ENCODE peak calls at places on chromosomes 16 and 17, in six cellular contexts. M is cardiac muscle cell, J is heart left ventricle, V is fibroblast of lung, H is mesenchymal stem cell, A is HCT116. Y is an unnamed sample.
A peak's percentile ranks its signal among the peaks of the same experiment; 100 is the strongest.

GRCh38 chr17:79919164-79919585 is 79.9 kb upstream of the CBX4 start:
- DNase-seq in A (no peak), M (no peak), J (peak; percentile 86), V (peak; percentile 9), H (no peak), Y (no peak)

GRCh38 chr17:56727876-56728617 is 105.7 kb downstream of the C17orf67 start:
- DNase-seq in J (no peak), A (no peak), H (no peak), M (no peak), V (no peak), Y (no peak)

GRCh38 chr16:57145964-57146647 is 39.7 kb downstream of the PSME3IP1 start:
- DNase-seq in V (no peak), A (no peak), H (no peak), M (no peak), J (no peak), Y (no peak)

GRCh38 chr17:16304832-16305231 is 48.4 kb downstream of the CENPV start:
- DNase-seq in H (peak; percentile 69), V (peak; percentile 25), J (no peak), A (no peak), M (peak; percentile 22), Y (peak; percentile 57)

GRCh38 chr17:40604327-40605080 is 39.2 kb upstream of the CCR7 start:
- DNase-seq in V (no peak), A (no peak), M (no peak), H (no peak), J (no peak), Y (no peak)

GRCh38 chr17:8981443-8981842 is 15.9 kb upstream of the PIK3R5 start:
- DNase-seq in H (no peak), J (no peak), V (peak; percentile 39), A (no peak), M (no peak), Y (no peak)

GRCh38 chr17:69434164-69434579 is 19.7 kb downstream of the MAP2K6 start:
- DNase-seq in A (no peak), M (peak; percentile 77), H (peak; percentile 69), J (peak; percentile 28), V (peak; percentile 57), Y (no peak)

GRCh38 chr17:38619937-38620550 is 14.3 kb upstream of the SRCIN1 start:
- DNase-seq in J (no peak), A (no peak), V (no peak), H (no peak), M (no peak), Y (no peak)

GRCh38 chr16:10067406-10067805 is 114.8 kb downstream of the GRIN2A start:
- DNase-seq in H (no peak), A (no peak), M (no peak), J (no peak), V (no peak), Y (no peak)

GRCh38 chr17:14351493-14351892 is 50.6 kb downstream of the HS3ST3B1 start:
- DNase-seq in J (no peak), H (peak; percentile 76), V (peak; percentile 32), A (no peak), M (no peak), Y (peak; percentile 80)

GRCh38 chr16:88478115-88478514 is 25.0 kb downstream of the ZFPM1 start:
- DNase-seq in A (no peak), H (no peak), J (no peak), V (no peak), M (no peak), Y (peak; percentile 59)

GRCh38 chr16:383326-384020 is 1.7 kb upstream of the PGAP6 start:
- DNase-seq in J (peak; percentile 20), V (no peak), A (peak; percentile 59), M (peak; percentile 42), H (peak; percentile 48), Y (peak; percentile 93)

GRCh38 chr17:5254903-5255521 is 20.4 kb upstream of the SCIMP start:
- DNase-seq in V (no peak), J (no peak), H (no peak), M (no peak), A (no peak), Y (peak; percentile 61)

GRCh38 chr17:4236456-4236855 is 27.3 kb downstream of the ANKFY1 start:
- DNase-seq in H (peak; percentile 32), V (no peak), J (no peak), M (no peak), A (no peak), Y (no peak)
- H3K36me3 ChIP-seq in H (peaks cover 18% of the 10 kb centered on the region), V (peaks cover 6% of the 10 kb centered on the region), J (peaks cover 94% of the 10 kb centered on the region), M (peaks cover 32% of the 10 kb centered on the region), A (peaks cover 18% of the 10 kb centered on the region), Y (peaks cover 93% of the 10 kb centered on the region)

GRCh38 chr17:78486946-78487680 is 90.1 kb downstream of the DNAH17 start:
- DNase-seq in A (no peak), M (no peak), V (no peak), J (no peak), H (no peak), Y (no peak)
- H3K27ac ChIP-seq in A (no peak overlapping the region), M (no peak overlapping the region), V (no peak overlapping the region), J (no peak overlapping the region), H (no peak overlapping the region), Y (no peak overlapping the region)

GRCh38 chr17:81403040-81403467 is 7.8 kb downstream of the BAHCC1 start:
- DNase-seq in H (peak; percentile 63), M (peak; percentile 59), A (no peak), J (no peak), V (no peak), Y (no peak)
- H3K4me3 ChIP-seq in H (no peak overlapping the region), M (no peak overlapping the region), A (no peak overlapping the region), J (peak overlapping the region; percentile 39), V (peak overlapping the region; percentile 26), Y (no peak overlapping the region)

DNA sequence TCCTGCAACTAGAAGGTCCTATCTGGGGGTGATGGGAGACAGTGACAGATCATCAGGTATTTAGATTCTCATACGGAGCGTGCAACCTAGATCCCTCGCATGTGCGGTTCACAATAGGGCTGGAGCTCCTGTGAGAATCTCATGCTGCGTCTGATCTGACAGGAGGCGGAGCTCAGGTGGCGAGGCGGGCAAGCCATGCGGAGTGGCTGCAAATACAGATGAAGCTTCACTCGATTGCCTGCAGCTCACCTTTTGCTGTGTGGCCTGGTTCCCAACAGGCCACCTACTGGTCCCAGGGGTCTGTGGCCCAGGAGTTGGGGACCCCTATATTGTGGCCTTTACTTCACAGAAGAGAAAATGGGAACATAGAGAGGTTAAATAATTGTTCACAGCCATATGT is 200.4 kb downstream of the IRF8 start:
- DNase-seq in J (no peak), H (no peak), V (no peak), M (no peak), A (no peak), Y (no peak)
- H3K36me3 ChIP-seq in J (no peaks in the 10 kb centered on the region), H (no peaks in the 10 kb centered on the region), V (no peaks in the 10 kb centered on the region), M (no peaks in the 10 kb centered on the region), A (no peaks in the 10 kb centered on the region), Y (no peaks in the 10 kb centered on the region)

GRCh38 chr16:66693088-66693487 is 3.5 kb downstream of the CMTM4 start:
- DNase-seq in M (no peak), J (no peak), H (no peak), A (no peak), V (no peak), Y (no peak)

GRCh38 chr16:66698046-66698445 is 1.5 kb upstream of the CMTM4 start:
- DNase-seq in A (no peak), V (no peak), J (no peak), M (no peak), H (no peak), Y (no peak)

GRCh38 chr16:66696669-66697630 is at the start of gene CMTM4:
- DNase-seq in H (peak; percentile 85), A (peak; percentile 57), V (peak; percentile 78), J (peak; percentile 88), M (peak; percentile 94), Y (peak; percentile 83)

GRCh38 chr16:66695474-66695934 is 1.0 kb downstream of the CMTM4 start:
- DNase-seq in H (no peak), M (no peak), J (no peak), A (no peak), V (no peak), Y (no peak)

GRCh38 chr16:66695935-66696668 is 441 bp downstream of the CMTM4 start:
- DNase-seq in M (peak; percentile 23), H (no peak), V (no peak), A (no peak), J (no peak), Y (no peak)
- H3K27ac ChIP-seq in M (peak overlapping the region; percentile 57), H (no peak overlapping the region), V (peak overlapping the region; percentile 8), A (peak overlapping the region; percentile 89), J (no peak overlapping the region), Y (no peak overlapping the region)

GRCh38 chr17:1125775-1126120 is 54.0 kb downstream of the ABR start:
- DNase-seq in A (no peak), J (no peak), V (no peak), H (no peak), M (no peak), Y (no peak)

GRCh38 chr17:1122681-1123396 is 56.9 kb downstream of the ABR start:
- DNase-seq in M (peak; percentile 77), J (peak; percentile 87), H (peak; percentile 60), A (peak; percentile 42), V (peak; percentile 47), Y (peak; percentile 75)

GRCh38 chr17:1124238-1124699 is 55.5 kb downstream of the ABR start:
- DNase-seq in J (no peak), A (no peak), V (no peak), H (no peak), M (no peak), Y (no peak)

GRCh38 chr17:1124896-1125774 is 54.6 kb downstream of the ABR start:
- DNase-seq in J (no peak), M (no peak), A (no peak), H (no peak), V (peak; percentile 48), Y (no peak)

GRCh38 chr17:1123397-1124237 is 56.2 kb downstream of the ABR start:
- DNase-seq in V (no peak), J (no peak), H (no peak), M (no peak), A (no peak), Y (peak; percentile 49)
- H3K4me3 ChIP-seq in V (no peak overlapping the region), J (no peak overlapping the region), H (peak overlapping the region; percentile 19), M (no peak overlapping the region), A (no peak overlapping the region), Y (peak overlapping the region; percentile 8)

Y was measured in OCI-LY7.